ENCODE peak calls at places on chromosome 2, in four cellular contexts. I, Z, A and W are unnamed samples.

GRCh38 chr2:190119257-190119656 is 56.7 kb upstream of the MSTN start:
- DNase-seq in I (peak; percentile 22), A (peak; percentile 67), Z (peak; percentile 12), W (no peak)

GRCh38 chr2:223576873-223577272 is 25.3 kb downstream of the SCG2 start:
- DNase-seq in Z (no peak), I (peak; percentile 96), A (no peak), W (no peak)

GRCh38 chr2:153871231-153872221 is at the start of gene GALNT13:
- DNase-seq in Z (no peak), A (peak; percentile 85), I (peak; percentile 15), W (no peak)

GRCh38 chr2:25349397-25349796 is 7.7 kb upstream of the DNMT3A start:
- DNase-seq in Z (no peak), A (no peak), I (peak; percentile 76), W (no peak)

GRCh38 chr2:72150157-72150960 is 2.7 kb upstream of the CYP26B1 start:
- DNase-seq in Z (peak; percentile 45), I (peak; percentile 80), A (peak; percentile 89), W (peak; percentile 22)

GRCh38 chr2:22375094-22375493 is 1009.9 kb upstream of the KLHL29 start:
- DNase-seq in Z (no peak), A (no peak), I (no peak), W (no peak)

GRCh38 chr2:27889774-27890145 is 427 bp downstream of the RBKS start:
- DNase-seq in Z (no peak), A (no peak), I (peak; percentile 32), W (no peak)

GRCh38 chr2:165745916-165746315 is 48.1 kb downstream of the GALNT3 start:
- DNase-seq in I (peak; percentile 40), Z (no peak), A (no peak), W (no peak)

GRCh38 chr2:69013123-69013836 is at the start of gene ANTXR1:
- DNase-seq in Z (peak; percentile 8), A (peak; percentile 91), I (peak; percentile 91), W (peak; percentile 35)

GRCh38 chr2:187586091-187586632 is 31.9 kb upstream of the TFPI start:
- DNase-seq in I (peak; percentile 79), Z (no peak), A (no peak), W (peak; percentile 19)

GRCh38 chr2:178949584-178949983 is 100.4 kb downstream of the CCDC141 start:
- DNase-seq in I (no peak), Z (no peak), A (no peak), W (no peak)

GRCh38 chr2:240930096-240930630 is 24.0 kb downstream of the CROCC2 start:
- DNase-seq in I (no peak), Z (no peak), A (peak; percentile 57), W (no peak)

GRCh38 chr2:212416126-212416525 is 122.5 kb downstream of the ERBB4 start:
- DNase-seq in Z (no peak), I (no peak), A (no peak), W (no peak)

GRCh38 chr2:166127217-166128155 is at the start of gene SCN1A:
- DNase-seq in A (peak; percentile 7), I (peak; percentile 64), Z (peak; percentile 44), W (peak; percentile 45)

GRCh38 chr2:233059797-233060499 is at the start of gene INPP5D:
- DNase-seq in Z (peak; percentile 82), I (no peak), A (no peak), W (peak; percentile 91)

GRCh38 chr2:229245013-229245412 is 26.1 kb downstream of the PID1 start:
- DNase-seq in Z (no peak), A (no peak), I (no peak), W (no peak)

GRCh38 chr2:73291093-73291460 is 2.3 kb downstream of the EGR4 start:
- DNase-seq in I (peak; percentile 54), Z (peak; percentile 58), A (peak; percentile 93), W (peak; percentile 51)

GRCh38 chr2:170869461-170869860 is 52.8 kb downstream of the GAD1 start:
- DNase-seq in A (no peak), I (no peak), Z (no peak), W (no peak)

GRCh38 chr2:170878505-170878904 is 50.5 kb upstream of the GORASP2 start:
- DNase-seq in Z (no peak), I (no peak), A (no peak), W (no peak)

GRCh38 chr2:170878061-170878460 is 51.0 kb upstream of the GORASP2 start:
- DNase-seq in I (no peak), A (no peak), Z (no peak), W (no peak)

GRCh38 chr2:170869036-170869435 is 52.3 kb downstream of the GAD1 start:
- DNase-seq in I (no peak), A (no peak), Z (no peak), W (no peak)

DNA sequence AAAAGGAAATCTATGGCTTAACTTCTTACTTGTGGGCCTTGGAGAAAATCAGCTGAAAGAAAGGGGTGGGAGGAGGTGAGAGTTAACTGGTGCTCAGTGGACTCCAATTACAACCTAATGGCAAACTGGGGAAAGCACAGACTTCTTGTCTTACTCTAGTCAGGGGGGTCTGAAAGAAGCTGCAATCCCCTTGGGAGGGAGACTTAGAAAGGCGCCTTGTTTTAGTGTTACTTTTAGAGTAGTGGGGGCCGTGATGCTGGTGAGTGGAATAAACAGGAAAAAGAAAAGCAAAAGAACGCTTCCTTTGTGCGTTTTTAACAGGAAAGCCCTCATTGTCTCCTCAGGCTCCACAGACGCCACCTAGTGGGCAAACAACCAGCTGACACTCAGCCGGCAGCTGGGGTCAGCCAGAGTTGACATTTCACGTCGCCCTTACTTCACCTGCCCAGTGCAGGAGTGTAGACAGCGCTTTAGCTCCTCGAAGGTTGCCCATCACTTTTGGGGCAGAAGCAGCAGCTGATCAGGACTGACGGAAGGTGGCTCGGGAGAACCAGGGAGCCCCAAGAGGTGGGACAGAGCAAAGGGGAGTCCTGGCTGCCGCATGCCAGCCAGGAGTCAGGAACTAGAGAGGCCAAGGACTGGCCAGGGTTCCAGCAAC is 55.9 kb upstream of the GORASP2 start:
- DNase-seq in A (peak; percentile 87), Z (peak; percentile 61), I (peak; percentile 75), W (peak; percentile 72)
- H3K4me3 ChIP-seq in A (no peak overlapping the region), Z (peak overlapping the region; percentile 69), I (no peak overlapping the region), W (peak overlapping the region; percentile 42)

DNA sequence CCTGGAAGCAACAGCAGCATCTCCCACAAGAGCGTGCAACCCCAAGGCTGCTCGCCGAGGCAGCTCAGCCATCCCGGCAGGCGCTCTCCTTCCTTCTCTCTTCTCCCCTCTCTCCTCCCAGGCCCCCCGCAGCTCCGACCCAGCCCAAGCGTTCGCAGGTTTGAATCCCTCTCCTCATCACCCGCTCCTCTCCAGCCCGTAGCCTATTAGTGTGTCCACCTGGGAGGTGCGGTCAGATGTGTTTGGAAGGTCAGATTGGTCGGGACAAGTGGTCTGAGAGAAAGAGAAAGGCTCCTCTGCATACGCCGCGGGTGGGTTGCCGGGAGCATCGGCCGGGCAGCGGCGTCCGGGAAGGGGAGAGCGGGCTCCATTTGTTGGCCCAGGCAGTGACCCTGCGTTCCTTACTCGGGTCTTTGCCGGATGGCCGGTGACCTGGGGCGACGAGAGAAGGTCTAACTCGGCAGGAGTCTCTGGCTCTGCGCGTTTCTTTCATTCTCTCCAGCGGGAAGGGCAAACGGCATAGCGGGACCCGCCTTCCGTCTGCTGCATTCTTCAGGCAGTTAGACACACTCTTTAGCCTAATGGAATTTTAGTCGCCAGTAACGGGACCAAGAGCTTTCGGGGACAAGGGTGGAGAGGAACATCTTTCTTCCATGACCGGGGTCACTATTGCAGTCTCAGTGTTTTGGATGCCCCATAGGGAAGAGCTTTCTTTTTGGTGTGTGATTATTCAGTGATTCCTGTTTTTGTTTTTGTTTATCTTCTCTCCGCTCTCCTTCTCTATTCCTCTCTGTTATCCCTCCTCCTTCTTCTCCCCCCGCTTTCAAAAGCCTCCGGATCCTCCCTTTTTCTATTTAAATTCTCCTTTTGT is 1.1 kb upstream of the TMEFF2 start:
- DNase-seq in A (peak; percentile 64), I (peak; percentile 35), Z (peak; percentile 8), W (no peak)
- H3K4me3 ChIP-seq in A (peak overlapping the region; percentile 60), I (peak overlapping the region; percentile 57), Z (no peak overlapping the region), W (no peak overlapping the region)

DNA sequence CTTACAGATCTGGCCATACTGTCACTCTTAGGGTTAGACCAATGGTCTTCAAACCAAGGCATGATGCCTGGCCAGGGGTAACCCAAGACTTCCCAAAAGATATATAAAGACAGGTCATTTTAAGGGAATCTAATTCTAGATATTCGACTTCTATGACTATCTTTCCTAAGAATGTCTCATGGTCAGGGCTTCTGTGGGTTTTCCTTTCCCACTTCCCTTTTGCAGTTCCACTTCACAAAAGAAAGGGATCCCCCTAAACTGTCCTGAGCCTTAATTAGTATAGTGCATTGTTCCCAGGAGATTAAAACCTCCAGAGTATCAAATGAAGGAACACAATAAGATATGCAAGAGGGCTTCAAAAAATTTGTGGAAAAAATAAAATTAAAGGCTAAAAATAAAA is 223.6 kb upstream of the SIX2 start:
- DNase-seq in A (no peak), I (peak; percentile 29), Z (no peak), W (no peak)
- H3K4me3 ChIP-seq in A (no peak overlapping the region), I (no peak overlapping the region), Z (no peak overlapping the region), W (no peak overlapping the region)

GRCh38 chr2:204680576-204680975 is 135.3 kb downstream of the PARD3B start:
- DNase-seq in Z (no peak), A (no peak), I (no peak), W (no peak)
- H3K4me3 ChIP-seq in Z (no peak overlapping the region), A (no peak overlapping the region), I (no peak overlapping the region), W (no peak overlapping the region)